ENCODE peak calls at places on chromosomes 4 and X, in four cellular contexts. O is cardiac fibroblast, A is heart left ventricle, C is mammary epithelial cell. G is an unnamed sample.

GRCh38 chr4:60463846-60464502 is 736.2 kb upstream of the ADGRL3 start:
- DNase-seq in O (peak; percentile 4), A (no peak), C (peak; percentile 10), G (no peak)

GRCh38 chrX:101009086-101009485 is 39.6 kb downstream of the ARL13A start:
- DNase-seq in O (no peak), A (no peak), C (no peak), G (no peak)

GRCh38 chrX:146604196-146604595 is 205.4 kb upstream of the CXorf51B start:
- DNase-seq in O (no peak), A (no peak), C (no peak), G (no peak)

GRCh38 chrX:9856596-9856995 is 70.4 kb downstream of the SHROOM2 start:
- DNase-seq in O (no peak), A (no peak), C (no peak), G (no peak)

GRCh38 chrX:138928737-138929459 is 217.4 kb upstream of the FGF13 start:
- DNase-seq in O (no peak), A (no peak), C (no peak), G (no peak)

GRCh38 chrX:15401373-15401772 is 17.2 kb upstream of the VEGFD start:
- DNase-seq in O (no peak), A (no peak), C (no peak), G (no peak)

GRCh38 chr4:87525636-87526035 is 3.5 kb downstream of the SPARCL1 start:
- DNase-seq in O (peak; percentile 88), A (no peak), C (peak; percentile 57), G (no peak)

GRCh38 chr4:144650311-144650820 is 4.4 kb downstream of the HHIP start:
- DNase-seq in O (no peak), A (no peak), C (no peak), G (no peak)

GRCh38 chr4:41154814-41155177 is 59.5 kb downstream of the APBB2 start:
- DNase-seq in O (no peak), A (no peak), C (no peak), G (no peak)

GRCh38 chr4:157444014-157444413 is 223.5 kb downstream of the GRIA2 start:
- DNase-seq in O (no peak), A (no peak), C (no peak), G (no peak)

GRCh38 chrX:115058276-115058675 is 40.9 kb upstream of the IL13RA2 start:
- DNase-seq in O (peak; percentile 92), A (peak; percentile 19), C (peak; percentile 41), G (peak; percentile 71)

GRCh38 chrX:105190252-105190853 is 30.1 kb downstream of the TEX13A start:
- DNase-seq in O (peak; percentile 40), A (no peak), C (peak; percentile 22), G (no peak)

GRCh38 chr4:183807420-183808101 is 97.5 kb upstream of the STOX2 start:
- DNase-seq in O (no peak), A (no peak), C (no peak), G (no peak)

GRCh38 chrX:102720237-102721168 is at the start of gene GPRASP3:
- DNase-seq in O (peak; percentile 76), A (peak; percentile 77), C (peak; percentile 63), G (peak; percentile 34)

GRCh38 chr4:181504846-181505374 is 738.3 kb upstream of the TENM3 start:
- DNase-seq in O (no peak), A (no peak), C (no peak), G (no peak)

GRCh38 chr4:132297346-132297745 is 851.7 kb upstream of the PCDH10 start:
- DNase-seq in O (peak; percentile 36), A (no peak), C (no peak), G (no peak)

GRCh38 chr4:152431784-152432183 is 104.1 kb downstream of the FBXW7 start:
- DNase-seq in O (no peak), A (no peak), C (no peak), G (no peak)

GRCh38 chr4:67712000-67712625 is 11.2 kb upstream of the UBA6 start:
- DNase-seq in O (no peak), A (no peak), C (peak; percentile 42), G (no peak)

GRCh38 chr4:159227984-159228383 is 125.1 kb downstream of the RAPGEF2 start:
- DNase-seq in O (peak; percentile 92), A (peak; percentile 83), C (peak; percentile 70), G (peak; percentile 32)

GRCh38 chr4:67437974-67438713 is 107.2 kb downstream of the CENPC start:
- DNase-seq in O (peak; percentile 86), A (no peak), C (peak; percentile 54), G (peak; percentile 42)

GRCh38 chr4:244471-244870 is 60.8 kb downstream of the ZNF732 start:
- DNase-seq in O (peak; percentile 13), A (peak; percentile 30), C (peak; percentile 9), G (no peak)

GRCh38 chrX:107272431-107272921 is 66.1 kb downstream of the DNAAF6 start:
- DNase-seq in O (peak; percentile 0), A (no peak), C (no peak), G (no peak)

GRCh38 chr4:3418029-3418762 is 23.6 kb upstream of the HGFAC start:
- DNase-seq in O (no peak), A (no peak), C (no peak), G (no peak)

GRCh38 chrX:74325130-74326059 is 21.4 kb downstream of the ZCCHC13 start:
- DNase-seq in O (no peak), A (no peak), C (no peak), G (no peak)

GRCh38 chr4:128379860-128380259 is 92.2 kb upstream of the PGRMC2 start:
- DNase-seq in O (peak; percentile 65), A (peak; percentile 42), C (no peak), G (no peak)

GRCh38 chr4:95248713-95249401 is 299.9 kb downstream of the UNC5C start:
- DNase-seq in O (no peak), A (no peak), C (peak; percentile 24), G (no peak)

GRCh38 chrX:142054094-142054493 is 150.4 kb downstream of the MAGEC1 start:
- DNase-seq in O (no peak), A (no peak), C (no peak), G (no peak)

GRCh38 chr4:7980036-7980435 is 40.4 kb upstream of the AFAP1 start:
- DNase-seq in O (no peak), A (no peak), C (no peak), G (no peak)

GRCh38 chr4:125323547-125324100 is 8.9 kb downstream of the FAT4 start:
- DNase-seq in O (peak; percentile 76), A (no peak), C (peak; percentile 27), G (no peak)

GRCh38 chrX:23692166-23692565 is 24.9 kb downstream of the PRDX4 start:
- DNase-seq in O (no peak), A (no peak), C (no peak), G (no peak)

GRCh38 chrX:23699636-23700194 is 32.4 kb downstream of the PRDX4 start:
- DNase-seq in O (peak; percentile 48), A (no peak), C (no peak), G (no peak)

GRCh38 chrX:23694606-23695005 is 27.3 kb downstream of the PRDX4 start:
- DNase-seq in O (peak; percentile 66), A (peak; percentile 50), C (peak; percentile 30), G (peak; percentile 4)
- TF ChIP-seq CTCF in O (peak; percentile 44), A (peak; percentile 40), C (peak; percentile 53), G (peak; percentile 60)

DNA sequence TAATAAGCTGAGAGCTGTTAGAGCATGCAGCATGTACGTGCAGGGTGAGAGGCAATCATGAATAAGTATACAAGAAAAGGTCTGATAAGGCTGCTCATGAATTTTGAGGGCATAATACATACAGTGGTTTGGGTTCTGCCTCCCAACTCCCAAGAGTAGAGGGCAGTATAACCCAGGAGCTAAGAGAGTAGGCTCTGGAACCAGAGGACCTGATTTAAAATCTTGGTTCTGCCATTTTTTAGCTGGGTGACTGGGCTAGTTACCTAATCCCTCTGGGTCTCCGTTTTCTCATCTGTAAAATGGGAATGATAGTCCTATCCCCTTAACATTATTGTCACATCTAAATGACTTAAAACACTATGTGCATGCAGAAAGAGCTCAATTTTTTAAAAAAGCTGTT is 85.3 kb downstream of the LNX1 start:
- DNase-seq in O (peak; percentile 38), A (no peak), C (no peak), G (no peak)
- TF ChIP-seq CTCF in O (peak; percentile 27), A (no peak), C (peak; percentile 27), G (peak; percentile 22)

DNA sequence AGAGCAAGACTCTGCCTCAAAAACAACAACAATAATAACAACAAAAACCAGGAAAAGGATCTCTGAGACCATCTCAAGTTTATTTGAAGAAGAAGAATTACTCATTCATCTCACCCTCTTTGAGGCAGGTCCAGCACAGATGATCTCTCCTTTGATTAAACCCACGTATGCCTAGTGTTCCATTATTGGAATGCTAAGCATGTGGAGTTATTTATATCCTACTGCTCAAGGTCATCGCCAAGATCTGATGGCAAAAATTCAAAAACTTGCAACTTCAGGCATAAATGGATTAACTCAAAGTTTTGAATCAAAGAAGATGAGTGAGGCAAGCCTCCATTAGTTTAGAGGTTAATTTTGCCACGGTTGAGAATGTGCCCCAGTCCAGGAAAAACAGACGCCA is 184.2 kb downstream of the DHRSX start:
- DNase-seq in O (no peak), A (no peak), C (no peak), G (no peak)
- TF ChIP-seq CTCF in O (no peak), A (no peak), C (no peak), G (no peak)

DNA sequence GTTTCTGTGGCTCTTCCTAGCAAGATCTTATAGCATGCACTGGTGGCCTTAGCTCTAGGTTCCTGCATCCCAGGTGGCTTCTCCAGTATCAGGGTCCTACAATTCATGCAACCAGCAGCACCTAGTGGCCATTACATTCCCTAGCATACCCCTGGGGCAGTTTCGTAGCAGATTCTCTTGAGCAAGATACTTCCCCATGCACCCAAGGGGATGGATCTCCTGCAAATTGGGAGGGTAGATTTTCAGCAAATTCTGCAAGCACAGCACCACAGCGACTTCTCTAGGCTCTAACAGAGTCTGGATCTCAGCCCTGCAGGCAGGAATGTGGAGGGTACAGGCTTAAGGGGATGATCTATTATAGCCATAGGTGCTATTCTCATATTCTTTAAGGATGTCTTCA is 13.1 kb upstream of the SLC9B1 start:
- DNase-seq in O (peak; percentile 45), A (no peak), C (peak; percentile 46), G (no peak)
- TF ChIP-seq CTCF in O (peak; percentile 69), A (no peak), C (peak; percentile 72), G (peak; percentile 34)

G was measured in AG09319.